ENCODE peak calls at places on chromosomes 6 and 20, in four cellular contexts. One of them, this sample, is unnamed.

GRCh38 chr6:139296927-139297326 is 5.1 kb upstream of the TXLNB start:
- DNase-seq in stimulated activated CD4-positive, alpha-beta T cell treated with anti-CD3 and anti-CD28 coated beads, Interleukin-12 subunit alpha, Interleukin-12 subunit beta, amount 100 ng/mL, for 48 hours: no peak
- DNase-seq in H7: no peak
- DNase-seq in endothelial cell: no peak
- DNase-seq in this sample: no peak

GRCh38 chr6:33958208-33958862 is 154.5 kb upstream of the MLN start:
- DNase-seq in stimulated activated CD4-positive, alpha-beta T cell treated with anti-CD3 and anti-CD28 coated beads, Interleukin-12 subunit alpha, Interleukin-12 subunit beta, amount 100 ng/mL, for 48 hours: no peak
- DNase-seq in H7: peak; percentile 89
- DNase-seq in endothelial cell: peak; percentile 35
- DNase-seq in this sample: no peak

GRCh38 chr6:75546401-75546800 is 52.8 kb upstream of the FILIP1 start:
- DNase-seq in stimulated activated CD4-positive, alpha-beta T cell treated with anti-CD3 and anti-CD28 coated beads, Interleukin-12 subunit alpha, Interleukin-12 subunit beta, amount 100 ng/mL, for 48 hours: no peak
- DNase-seq in H7: no peak
- DNase-seq in endothelial cell: no peak
- DNase-seq in this sample: no peak

GRCh38 chr20:38748863-38749153 is 548 bp downstream of the ACTR5 start:
- DNase-seq in stimulated activated CD4-positive, alpha-beta T cell treated with anti-CD3 and anti-CD28 coated beads, Interleukin-12 subunit alpha, Interleukin-12 subunit beta, amount 100 ng/mL, for 48 hours: no peak
- DNase-seq in H7: peak; percentile 90
- DNase-seq in endothelial cell: no peak
- DNase-seq in this sample: no peak

GRCh38 chr20:9660236-9660868 is 146.0 kb downstream of the LAMP5 start:
- DNase-seq in stimulated activated CD4-positive, alpha-beta T cell treated with anti-CD3 and anti-CD28 coated beads, Interleukin-12 subunit alpha, Interleukin-12 subunit beta, amount 100 ng/mL, for 48 hours: no peak
- DNase-seq in H7: peak; percentile 23
- DNase-seq in endothelial cell: peak; percentile 48
- DNase-seq in this sample: no peak

GRCh38 chr6:120214097-120214496 is 864.5 kb upstream of the MAN1A1 start:
- DNase-seq in stimulated activated CD4-positive, alpha-beta T cell treated with anti-CD3 and anti-CD28 coated beads, Interleukin-12 subunit alpha, Interleukin-12 subunit beta, amount 100 ng/mL, for 48 hours: no peak
- DNase-seq in H7: no peak
- DNase-seq in endothelial cell: no peak
- DNase-seq in this sample: no peak

GRCh38 chr6:106702451-106703110 is 73.2 kb downstream of the QRSL1 start:
- DNase-seq in stimulated activated CD4-positive, alpha-beta T cell treated with anti-CD3 and anti-CD28 coated beads, Interleukin-12 subunit alpha, Interleukin-12 subunit beta, amount 100 ng/mL, for 48 hours: no peak
- DNase-seq in H7: no peak
- DNase-seq in endothelial cell: no peak
- DNase-seq in this sample: no peak

GRCh38 chr6:127102299-127102698 is 16.2 kb upstream of the RSPO3 start:
- DNase-seq in stimulated activated CD4-positive, alpha-beta T cell treated with anti-CD3 and anti-CD28 coated beads, Interleukin-12 subunit alpha, Interleukin-12 subunit beta, amount 100 ng/mL, for 48 hours: no peak
- DNase-seq in H7: no peak
- DNase-seq in endothelial cell: no peak
- DNase-seq in this sample: no peak

GRCh38 chr20:25281541-25281991 is 33.7 kb downstream of the PYGB start:
- DNase-seq in stimulated activated CD4-positive, alpha-beta T cell treated with anti-CD3 and anti-CD28 coated beads, Interleukin-12 subunit alpha, Interleukin-12 subunit beta, amount 100 ng/mL, for 48 hours: no peak
- DNase-seq in H7: no peak
- DNase-seq in endothelial cell: no peak
- DNase-seq in this sample: no peak

GRCh38 chr6:4174042-4174441 is 38.7 kb upstream of the ECI2 start:
- DNase-seq in stimulated activated CD4-positive, alpha-beta T cell treated with anti-CD3 and anti-CD28 coated beads, Interleukin-12 subunit alpha, Interleukin-12 subunit beta, amount 100 ng/mL, for 48 hours: no peak
- DNase-seq in H7: no peak
- DNase-seq in endothelial cell: no peak
- DNase-seq in this sample: no peak

GRCh38 chr20:25867776-25868649 is 171.4 kb upstream of the ZNF337 start:
- DNase-seq in stimulated activated CD4-positive, alpha-beta T cell treated with anti-CD3 and anti-CD28 coated beads, Interleukin-12 subunit alpha, Interleukin-12 subunit beta, amount 100 ng/mL, for 48 hours: peak; percentile 68
- DNase-seq in H7: peak; percentile 82
- DNase-seq in endothelial cell: peak; percentile 79
- DNase-seq in this sample: peak; percentile 87

GRCh38 chr20:43537921-43538854 is 20.6 kb upstream of the SGK2 start:
- DNase-seq in stimulated activated CD4-positive, alpha-beta T cell treated with anti-CD3 and anti-CD28 coated beads, Interleukin-12 subunit alpha, Interleukin-12 subunit beta, amount 100 ng/mL, for 48 hours: peak; percentile 24
- DNase-seq in H7: peak; percentile 81
- DNase-seq in endothelial cell: peak; percentile 76
- DNase-seq in this sample: peak; percentile 54

GRCh38 chr20:31966991-31967655 is 828 bp upstream of the XKR7 start:
- DNase-seq in stimulated activated CD4-positive, alpha-beta T cell treated with anti-CD3 and anti-CD28 coated beads, Interleukin-12 subunit alpha, Interleukin-12 subunit beta, amount 100 ng/mL, for 48 hours: no peak
- DNase-seq in H7: peak; percentile 72
- DNase-seq in endothelial cell: no peak
- DNase-seq in this sample: no peak

GRCh38 chr6:89985744-89986493 is 91.7 kb downstream of the GJA10 start:
- DNase-seq in stimulated activated CD4-positive, alpha-beta T cell treated with anti-CD3 and anti-CD28 coated beads, Interleukin-12 subunit alpha, Interleukin-12 subunit beta, amount 100 ng/mL, for 48 hours: no peak
- DNase-seq in H7: peak; percentile 40
- DNase-seq in endothelial cell: no peak
- DNase-seq in this sample: peak; percentile 66

GRCh38 chr6:33894438-33894837 is 90.6 kb upstream of the MLN start:
- DNase-seq in stimulated activated CD4-positive, alpha-beta T cell treated with anti-CD3 and anti-CD28 coated beads, Interleukin-12 subunit alpha, Interleukin-12 subunit beta, amount 100 ng/mL, for 48 hours: no peak
- DNase-seq in H7: no peak
- DNase-seq in endothelial cell: no peak
- DNase-seq in this sample: no peak

GRCh38 chr20:59023616-59024015 is 4.4 kb downstream of the TUBB1 start:
- DNase-seq in stimulated activated CD4-positive, alpha-beta T cell treated with anti-CD3 and anti-CD28 coated beads, Interleukin-12 subunit alpha, Interleukin-12 subunit beta, amount 100 ng/mL, for 48 hours: no peak
- DNase-seq in H7: peak; percentile 30
- DNase-seq in endothelial cell: no peak
- DNase-seq in this sample: no peak

GRCh38 chr6:138690975-138691594 is 82.5 kb upstream of the CCDC28A start:
- DNase-seq in stimulated activated CD4-positive, alpha-beta T cell treated with anti-CD3 and anti-CD28 coated beads, Interleukin-12 subunit alpha, Interleukin-12 subunit beta, amount 100 ng/mL, for 48 hours: no peak
- DNase-seq in H7: no peak
- DNase-seq in endothelial cell: no peak
- DNase-seq in this sample: no peak